ENCODE peak calls at places on chromosomes 13 and 19, in six cellular contexts. R, I, O, P, Y and S are unnamed samples.

GRCh38 chr13:42170029-42170428 is 101.9 kb upstream of the AKAP11 start:
- DNase-seq in R (no peak), I (no peak), O (no peak), P (no peak), Y (peak), S (no peak)

GRCh38 chr19:41936416-41936850 is 8.2 kb upstream of the ERFL start:
- DNase-seq in R (no peak), I (no peak), O (peak), P (no peak), Y (no peak), S (no peak)

GRCh38 chr13:20415694-20416107 is 110.0 kb downstream of the CRYL1 start:
- DNase-seq in R (no peak), I (no peak), O (no peak), P (no peak), Y (no peak), S (no peak)

GRCh38 chr19:51714848-51715247 is 8.9 kb downstream of the HAS1 start:
- DNase-seq in R (no peak), I (no peak), O (no peak), P (no peak), Y (no peak), S (no peak)

GRCh38 chr13:37716796-37717195 is 118.2 kb upstream of the POSTN start:
- DNase-seq in R (no peak), I (no peak), O (no peak), P (peak), Y (no peak), S (no peak)

GRCh38 chr19:1265611-1266115 is 3.5 kb upstream of the CIRBP start:
- DNase-seq in R (no peak), I (no peak), O (peak), P (peak), Y (no peak), S (peak)

GRCh38 chr13:48775285-48775684 is 121.6 kb downstream of the CYSLTR2 start:
- DNase-seq in R (no peak), I (no peak), O (no peak), P (no peak), Y (no peak), S (no peak)

GRCh38 chr19:8323781-8324185 is 2.5 kb downstream of the RPS28 start:
- DNase-seq in R (no peak), I (no peak), O (no peak), P (no peak), Y (no peak), S (no peak)

GRCh38 chr13:23449386-23450162 is 16.1 kb upstream of the SACS start:
- DNase-seq in R (no peak), I (no peak), O (no peak), P (no peak), Y (peak), S (no peak)

GRCh38 chr13:27290715-27291114 is 20.1 kb downstream of the RASL11A start:
- DNase-seq in R (no peak), I (no peak), O (peak), P (no peak), Y (no peak), S (no peak)

GRCh38 chr13:29594310-29594709 is 1.2 kb downstream of the SLC7A1 start:
- DNase-seq in R (no peak), I (peak), O (peak), P (peak), Y (peak), S (peak)

GRCh38 chr13:24865158-24865557 is 101.2 kb downstream of the RNF17 start:
- DNase-seq in R (no peak), I (no peak), O (no peak), P (peak), Y (no peak), S (no peak)

GRCh38 chr19:14536926-14537692 is 7.7 kb downstream of the TECR start:
- DNase-seq in R (peak), I (no peak), O (no peak), P (peak), Y (peak), S (no peak)

GRCh38 chr19:47545061-47545948 is 27.6 kb downstream of the ZNF541 start:
- DNase-seq in R (no peak), I (no peak), O (peak), P (no peak), Y (no peak), S (no peak)

GRCh38 chr19:4443966-4444764 is 13.4 kb downstream of the UBXN6 start:
- DNase-seq in R (no peak), I (no peak), O (no peak), P (no peak), Y (no peak), S (no peak)

GRCh38 chr13:77386880-77387606 is 60.1 kb upstream of the MYCBP2 start:
- DNase-seq in R (no peak), I (no peak), O (no peak), P (peak), Y (no peak), S (peak)

GRCh38 chr13:36163809-36164308 is 32.7 kb upstream of the DCLK1 start:
- DNase-seq in R (no peak), I (peak), O (no peak), P (peak), Y (no peak), S (no peak)

GRCh38 chr19:41263042-41263849 is 926 bp upstream of the HNRNPUL1 start:
- DNase-seq in R (peak), I (no peak), O (peak), P (peak), Y (peak), S (peak)

GRCh38 chr19:32581704-32582164 is 744 bp downstream of the PDCD5 start:
- DNase-seq in R (peak), I (peak), O (no peak), P (peak), Y (peak), S (no peak)

GRCh38 chr19:35995655-35995993 is 636 bp downstream of the SDHAF1 start:
- DNase-seq in R (peak), I (no peak), O (no peak), P (peak), Y (peak), S (no peak)

GRCh38 chr19:1425102-1425842 is 12.9 kb upstream of the RPS15 start:
- DNase-seq in R (no peak), I (no peak), O (no peak), P (no peak), Y (no peak), S (no peak)

GRCh38 chr19:19447536-19448237 is 42.2 kb downstream of the GATAD2A start:
- DNase-seq in R (no peak), I (no peak), O (peak), P (no peak), Y (no peak), S (no peak)

GRCh38 chr19:16548956-16549355 is 6.7 kb upstream of the CHERP start:
- DNase-seq in R (no peak), I (no peak), O (no peak), P (no peak), Y (no peak), S (no peak)

GRCh38 chr13:21465710-21466160 is 6.6 kb upstream of the ZDHHC20 start:
- DNase-seq in R (no peak), I (no peak), O (no peak), P (no peak), Y (peak), S (no peak)

GRCh38 chr13:50712882-50713281 is 130.6 kb downstream of the DLEU7 start:
- DNase-seq in R (no peak), I (no peak), O (no peak), P (no peak), Y (no peak), S (no peak)

GRCh38 chr13:110828705-110829104 is 86.2 kb downstream of the ANKRD10 start:
- DNase-seq in R (no peak), I (no peak), O (no peak), P (no peak), Y (no peak), S (no peak)

GRCh38 chr13:80237646-80238045 is 103.3 kb downstream of the SPRY2 start:
- DNase-seq in R (no peak), I (no peak), O (no peak), P (peak), Y (no peak), S (no peak)

DNA sequence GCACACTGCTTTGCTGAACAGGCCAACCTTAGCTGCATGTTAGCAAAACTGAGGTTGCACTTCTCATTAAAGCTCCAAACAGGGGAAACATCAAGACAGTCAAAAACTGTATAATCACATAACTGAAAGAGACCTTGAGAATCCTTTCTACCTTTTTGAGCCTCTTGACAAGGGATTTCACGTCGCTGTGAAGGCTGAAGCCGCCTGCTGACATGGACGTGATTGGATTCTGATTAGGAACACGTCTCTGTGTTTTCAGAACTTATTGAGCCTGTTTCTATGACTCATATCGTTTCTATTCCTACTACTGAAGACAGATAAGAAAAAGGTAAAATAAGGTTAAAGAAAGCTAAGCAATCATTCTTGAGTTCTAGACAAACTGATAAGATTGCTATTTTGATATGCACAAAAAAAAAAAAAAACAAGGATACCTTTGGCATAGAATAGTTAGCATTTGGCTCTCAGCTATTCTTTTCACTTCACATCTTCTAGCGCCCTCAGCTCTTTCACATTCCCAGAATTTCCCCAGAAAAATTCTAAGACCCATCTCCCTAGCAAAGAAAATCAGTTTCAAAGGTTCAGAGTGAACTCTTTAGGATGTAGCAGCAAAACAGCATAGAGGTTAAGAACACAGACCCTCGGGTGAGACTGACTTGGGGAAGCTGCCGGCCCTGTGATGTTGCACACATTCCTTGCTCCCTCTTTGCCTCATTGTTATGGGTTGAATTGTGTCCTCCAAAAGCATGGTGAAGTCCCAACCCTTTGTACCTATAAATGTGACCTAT is 81.6 kb downstream of the DOCK9 start:
- DNase-seq in R (no peak), I (no peak), O (no peak), P (no peak), Y (no peak), S (no peak)
- H3K4me3 ChIP-seq in R (no peak), I (no peak), O (no peak), P (no peak), Y (no peak), S (no peak)

GRCh38 chr19:49106648-49107135 is 7.5 kb upstream of the LIN7B start:
- DNase-seq in R (peak), I (no peak), O (peak), P (peak), Y (peak), S (no peak)

GRCh38 chr19:49102303-49102702 is 11.9 kb upstream of the LIN7B start:
- DNase-seq in R (peak), I (no peak), O (no peak), P (no peak), Y (no peak), S (no peak)

GRCh38 chr19:49101160-49101559 is 13.0 kb upstream of the LIN7B start:
- DNase-seq in R (peak), I (no peak), O (no peak), P (no peak), Y (no peak), S (no peak)

GRCh38 chr19:49104229-49104864 is 9.8 kb upstream of the LIN7B start:
- DNase-seq in R (peak), I (no peak), O (no peak), P (no peak), Y (no peak), S (no peak)

DNA sequence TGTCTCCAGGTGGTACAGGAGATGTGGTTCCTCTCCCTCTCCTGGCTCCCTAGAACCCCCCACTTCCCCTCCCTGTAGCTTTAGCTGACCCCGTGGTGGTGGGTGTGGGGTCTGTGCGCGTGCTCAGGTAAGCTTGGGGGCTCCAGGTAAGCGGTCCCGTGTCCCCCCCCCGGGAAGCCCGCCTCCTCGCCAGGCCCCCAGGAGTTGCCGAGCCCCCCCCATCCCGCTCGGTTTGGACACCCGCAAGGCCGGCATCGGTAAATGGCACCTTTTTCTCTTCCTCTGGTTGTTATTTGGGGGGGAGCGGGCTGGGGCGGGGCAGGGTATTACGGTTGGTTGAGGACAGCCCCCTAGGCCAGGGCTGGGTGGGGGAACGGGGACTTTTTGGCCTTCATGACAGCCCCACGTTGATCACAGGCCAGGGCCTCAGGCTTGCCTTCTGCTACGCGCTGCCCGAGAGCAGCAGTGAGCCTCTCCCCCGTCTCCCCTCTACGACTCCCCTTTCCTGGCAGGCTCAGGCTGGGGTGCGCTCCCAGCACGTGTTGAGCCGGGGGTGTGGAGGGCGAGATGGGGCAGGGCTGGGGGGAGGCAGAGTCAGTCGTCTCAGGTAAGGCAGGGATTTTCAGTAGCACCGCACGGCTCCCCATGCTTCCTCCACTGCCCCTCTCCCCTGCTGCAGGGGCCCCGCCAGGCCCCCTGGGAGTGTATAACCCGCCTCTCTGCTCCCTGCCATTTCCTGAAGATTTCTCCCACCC is 10.7 kb upstream of the LIN7B start:
- DNase-seq in R (peak), I (no peak), O (no peak), P (no peak), Y (no peak), S (no peak)
- H3K4me3 ChIP-seq in R (no peak), I (no peak), O (no peak), P (no peak), Y (no peak), S (no peak)

GRCh38 chr13:102395174-102395573 is 6.7 kb downstream of the FGF14 start:
- DNase-seq in R (no peak), I (no peak), O (no peak), P (no peak), Y (no peak), S (no peak)
- H3K4me3 ChIP-seq in R (no peak), I (peak), O (peak), P (peak), Y (peak), S (peak)

DNA sequence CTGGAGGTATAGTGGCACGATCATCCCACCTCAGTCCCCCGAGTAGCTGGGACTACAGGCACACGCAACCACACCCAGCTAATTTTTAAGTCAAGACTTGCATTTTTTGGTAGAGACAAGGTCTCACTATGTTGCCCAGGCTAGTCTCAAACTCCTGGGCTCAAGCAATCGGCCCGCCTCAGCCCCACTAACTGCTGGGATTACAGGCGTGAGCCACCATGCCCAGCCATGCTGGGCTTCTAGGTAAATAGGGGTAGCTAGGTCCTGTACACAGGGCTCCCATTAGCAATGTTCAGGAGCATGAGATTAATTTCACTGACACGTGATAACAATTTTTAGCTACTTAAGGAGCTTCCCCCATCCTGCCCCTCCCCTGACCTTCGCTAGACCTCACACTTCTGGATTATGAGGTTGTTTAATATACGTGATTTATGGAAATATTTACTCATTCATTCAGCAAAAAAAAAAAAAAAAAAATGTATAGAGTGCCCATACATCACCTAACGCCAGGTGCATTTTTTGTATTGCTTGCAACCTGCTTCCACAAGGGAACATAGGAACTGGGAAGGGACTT is 19.2 kb downstream of the TMEM272 start:
- DNase-seq in R (no peak), I (no peak), O (peak), P (no peak), Y (no peak), S (no peak)
- H3K4me3 ChIP-seq in R (no peak), I (no peak), O (peak), P (no peak), Y (no peak), S (no peak)

GRCh38 chr19:18194554-18195238 is 1.7 kb downstream of the MPV17L2 start:
- DNase-seq in R (peak), I (no peak), O (no peak), P (peak), Y (peak), S (no peak)
- H3K4me3 ChIP-seq in R (peak), I (peak), O (peak), P (peak), Y (peak), S (peak)

GRCh38 chr19:49132974-49133609 is 13.7 kb downstream of the PPFIA3 start:
- DNase-seq in R (peak), I (no peak), O (peak), P (no peak), Y (peak), S (no peak)
- H3K4me3 ChIP-seq in R (peak), I (peak), O (peak), P (no peak), Y (peak), S (peak)